ENCODE peak calls at places on chromosomes 2 and 18, in ten cellular contexts. C, S, P, I, X, F, D, L, B and R are unnamed samples.
A peak's percentile ranks its signal among the peaks of the same experiment; 100 is the strongest.

GRCh38 chr18:71011389-71011788 is 722.5 kb downstream of the SOCS6 start:
- DNase-seq in X (no peak), P (no peak), L (no peak), F (no peak), I (no peak), B (no peak), C (peak; percentile 33), S (no peak), D (no peak), R (no peak)

GRCh38 chr2:19350678-19351401 is 7.6 kb downstream of the OSR1 start:
- DNase-seq in B (no peak), F (no peak), D (no peak), L (no peak), P (no peak), C (no peak), I (no peak), X (no peak), S (no peak), R (no peak)

GRCh38 chr2:71276311-71277158 is 49.6 kb upstream of the PAIP2B start:
- DNase-seq in L (peak; percentile 93), C (peak; percentile 45), S (peak; percentile 19), F (peak; percentile 79), P (peak; percentile 64), I (peak; percentile 85), D (peak; percentile 82), X (peak; percentile 98), B (peak; percentile 93), R (peak; percentile 24)

GRCh38 chr2:240930631-240931318 is 24.6 kb downstream of the CROCC2 start:
- DNase-seq in D (no peak), X (peak; percentile 40), S (no peak), L (no peak), P (no peak), F (no peak), B (peak; percentile 58), C (no peak), I (no peak), R (no peak)

GRCh38 chr2:195477248-195477995 is 179.6 kb upstream of the SLC39A10 start:
- DNase-seq in B (no peak), F (peak; percentile 85), X (no peak), P (peak; percentile 81), L (peak; percentile 73), S (no peak), I (peak; percentile 89), D (no peak), C (no peak), R (no peak)

GRCh38 chr2:156429211-156429610 is 7.0 kb upstream of the GPD2 start:
- DNase-seq in D (no peak), I (peak; percentile 29), P (no peak), L (peak; percentile 22), X (no peak), S (no peak), B (no peak), C (no peak), F (no peak), R (no peak)

GRCh38 chr2:150572194-150572766 is 84.8 kb upstream of the RND3 start:
- DNase-seq in S (no peak), P (no peak), C (no peak), B (no peak), X (no peak), I (no peak), L (no peak), F (no peak), D (no peak), R (no peak)

GRCh38 chr2:231188506-231189170 is 9.8 kb upstream of the ARMC9 start:
- DNase-seq in L (no peak), D (no peak), S (no peak), P (no peak), B (no peak), C (no peak), F (no peak), X (no peak), I (no peak), R (no peak)

GRCh38 chr2:85767803-85768665 is 14.2 kb downstream of the ATOH8 start:
- DNase-seq in X (no peak), P (no peak), I (no peak), S (no peak), C (no peak), B (no peak), D (no peak), F (no peak), L (no peak), R (no peak)

GRCh38 chr2:85769987-85770362 is 16.2 kb downstream of the ATOH8 start:
- DNase-seq in B (no peak), C (no peak), L (no peak), S (no peak), D (no peak), F (no peak), X (no peak), I (no peak), P (no peak), R (no peak)

GRCh38 chr2:85770369-85770768 is 16.6 kb downstream of the ATOH8 start:
- DNase-seq in P (no peak), C (no peak), I (peak; percentile 50), B (no peak), L (no peak), S (no peak), X (no peak), F (no peak), D (no peak), R (no peak)

GRCh38 chr2:85768713-85769112 is 14.9 kb downstream of the ATOH8 start:
- DNase-seq in F (peak; percentile 80), S (no peak), D (no peak), I (peak; percentile 56), C (no peak), B (no peak), L (no peak), P (peak; percentile 73), X (no peak), R (no peak)

GRCh38 chr2:85769236-85769986 is 15.6 kb downstream of the ATOH8 start:
- DNase-seq in S (no peak), I (no peak), L (no peak), P (no peak), B (no peak), C (no peak), X (no peak), F (no peak), D (no peak), R (no peak)
- TF ChIP-seq CTCF in S (peak; percentile 33), I (peak; percentile 49), L (peak; percentile 13), P (peak; percentile 33), B (peak; percentile 38), C (no peak), X (peak; percentile 54), F (peak; percentile 38), D (peak; percentile 25), R (peak; percentile 27)

GRCh38 chr2:128300621-128301020 is 18.0 kb downstream of the HS6ST1 start:
- DNase-seq in D (no peak), L (no peak), P (no peak), S (no peak), B (no peak), C (no peak), F (no peak), I (no peak), X (no peak), R (no peak)

GRCh38 chr2:128300151-128300550 is 18.5 kb downstream of the HS6ST1 start:
- DNase-seq in C (no peak), F (no peak), D (no peak), X (no peak), S (no peak), L (no peak), P (no peak), B (no peak), I (no peak), R (no peak)

GRCh38 chr2:128301501-128301966 is 17.1 kb downstream of the HS6ST1 start:
- DNase-seq in P (peak; percentile 98), F (peak; percentile 91), B (no peak), S (peak; percentile 53), D (no peak), I (peak; percentile 92), C (no peak), L (peak; percentile 94), X (no peak), R (peak; percentile 94)

GRCh38 chr2:128302011-128302743 is 16.5 kb downstream of the HS6ST1 start:
- DNase-seq in F (no peak), D (no peak), B (no peak), X (no peak), S (no peak), I (no peak), C (no peak), L (no peak), P (no peak), R (no peak)

GRCh38 chr2:128301021-128301420 is 17.6 kb downstream of the HS6ST1 start:
- DNase-seq in B (no peak), C (no peak), F (no peak), S (no peak), I (no peak), X (no peak), L (no peak), P (no peak), D (no peak), R (no peak)
- H3K4me3 ChIP-seq in B (no peak overlapping the region), C (no peak overlapping the region), F (no peak overlapping the region), S (peak overlapping the region; percentile 41), I (no peak overlapping the region), X (no peak overlapping the region), L (no peak overlapping the region), P (no peak overlapping the region), D (no peak overlapping the region), R (no peak overlapping the region)

DNA sequence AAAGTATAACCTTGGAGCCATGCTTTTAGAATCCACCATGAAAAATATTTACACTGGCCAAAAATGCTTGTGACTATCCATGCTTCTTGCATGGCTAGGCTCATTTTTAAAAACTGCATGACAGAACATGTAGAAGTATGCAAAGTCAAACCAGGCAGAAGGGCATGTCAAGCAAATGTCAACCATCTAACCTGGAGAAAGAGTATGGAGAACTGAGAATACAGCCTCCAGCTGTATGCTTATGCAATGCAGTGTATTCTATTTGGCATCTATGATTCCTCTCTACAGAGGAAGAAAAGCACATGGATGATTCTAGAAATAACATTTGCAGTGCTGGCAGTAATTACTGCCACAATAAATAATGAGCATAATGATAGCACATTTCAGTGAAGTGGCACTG is 87.3 kb upstream of the CCDC141 start:
- DNase-seq in D (no peak), S (no peak), C (no peak), F (no peak), I (no peak), B (no peak), P (no peak), L (no peak), X (no peak), R (no peak)
- TF ChIP-seq CTCF in D (no peak), S (no peak), C (no peak), F (no peak), I (no peak), B (no peak), P (no peak), L (no peak), X (no peak), R (no peak)

GRCh38 chr18:74665905-74666304 is 68.2 kb downstream of the ZNF407 start:
- DNase-seq in X (no peak), D (no peak), P (no peak), L (no peak), I (no peak), C (no peak), S (no peak), F (no peak), B (no peak), R (no peak)

GRCh38 chr18:74662622-74663021 is 65.0 kb downstream of the ZNF407 start:
- DNase-seq in S (no peak), P (no peak), F (no peak), D (no peak), X (no peak), B (no peak), C (no peak), I (no peak), L (no peak), R (no peak)

GRCh38 chr18:74665346-74665745 is 67.7 kb downstream of the ZNF407 start:
- DNase-seq in X (no peak), P (no peak), D (no peak), C (no peak), L (no peak), F (no peak), S (no peak), B (no peak), I (no peak), R (no peak)

GRCh38 chr18:74661690-74662089 is 64.0 kb downstream of the ZNF407 start:
- DNase-seq in S (no peak), B (no peak), L (no peak), C (no peak), D (no peak), F (no peak), I (no peak), P (no peak), X (no peak), R (no peak)

GRCh38 chr18:74661008-74661407 is 63.3 kb downstream of the ZNF407 start:
- DNase-seq in C (no peak), S (no peak), I (no peak), X (no peak), B (no peak), D (no peak), P (no peak), L (no peak), F (no peak), R (no peak)
- H3K4me3 ChIP-seq in C (no peak overlapping the region), S (no peak overlapping the region), I (no peak overlapping the region), X (no peak overlapping the region), B (no peak overlapping the region), D (no peak overlapping the region), P (no peak overlapping the region), L (no peak overlapping the region), F (no peak overlapping the region), R (no peak overlapping the region)